ENCODE peak calls at places on chromosomes 12 and 14, in five cellular contexts. V is H1, Z is IMR-90, Q is neuronal stem cell, T is fibroblast of lung. A is an unnamed sample.

GRCh38 chr12:3896851-3897351 is 23.7 kb upstream of the PARP11 start:
- DNase-seq in T (no peak), V (no peak), Q (no peak), Z (no peak), A (no peak)

GRCh38 chr14:32078794-32079663 is 1.9 kb downstream of the ARHGAP5 start:
- DNase-seq in V (no peak), Z (peak; percentile 31), T (peak; percentile 22), Q (no peak), A (no peak)

GRCh38 chr14:35669782-35670181 is 135.8 kb downstream of the INSM2 start:
- DNase-seq in Q (no peak), V (no peak), Z (peak; percentile 87), T (peak; percentile 5), A (no peak)

GRCh38 chr14:65179918-65180724 is 77.8 kb upstream of the MAX start:
- DNase-seq in Z (peak; percentile 89), V (no peak), Q (no peak), T (peak; percentile 78), A (peak; percentile 30)

GRCh38 chr12:120013659-120014380 is 24.8 kb downstream of the BICDL1 start:
- DNase-seq in Q (no peak), Z (no peak), T (no peak), V (no peak), A (no peak)

GRCh38 chr14:36771256-36771655 is 109.6 kb downstream of the PAX9 start:
- DNase-seq in T (no peak), V (no peak), Z (no peak), Q (no peak), A (peak; percentile 27)

GRCh38 chr14:40870252-40870651 is 736.4 kb upstream of the LRFN5 start:
- DNase-seq in V (no peak), Q (no peak), T (no peak), Z (no peak), A (no peak)

GRCh38 chr14:45891417-45892080 is 638.5 kb upstream of the MIS18BP1 start:
- DNase-seq in Q (peak; percentile 8), T (no peak), V (peak; percentile 13), Z (no peak), A (peak; percentile 67)

GRCh38 chr12:120234643-120235368 is 30.7 kb downstream of the PXN start:
- DNase-seq in T (peak; percentile 99), Z (peak; percentile 97), Q (no peak), V (no peak), A (peak; percentile 74)

GRCh38 chr14:70916776-70917175 is 9.5 kb downstream of the PCNX1 start:
- DNase-seq in V (no peak), Q (no peak), Z (no peak), T (no peak), A (no peak)

GRCh38 chr12:99153283-99153682 is 494.3 kb upstream of the GARIN6 start:
- DNase-seq in Z (no peak), V (no peak), Q (no peak), T (no peak), A (no peak)

GRCh38 chr14:35221462-35221861 is 70.7 kb upstream of the PSMA6 start:
- DNase-seq in Z (peak; percentile 16), T (no peak), V (no peak), Q (no peak), A (no peak)

GRCh38 chr14:75369506-75369905 is 58.3 kb upstream of the JDP2 start:
- DNase-seq in Q (no peak), V (no peak), T (no peak), Z (no peak), A (no peak)

GRCh38 chr14:65098586-65098985 is 3.7 kb downstream of the MAX start:
- DNase-seq in T (peak; percentile 60), V (no peak), Z (peak; percentile 46), Q (no peak), A (no peak)

GRCh38 chr12:100154472-100155247 is 12.0 kb upstream of the BLTP3B start:
- DNase-seq in Z (peak; percentile 48), T (peak; percentile 56), Q (peak; percentile 51), V (peak; percentile 79), A (peak; percentile 86)

GRCh38 chr14:30125322-30125944 is 197.8 kb upstream of the PRKD1 start:
- DNase-seq in Z (no peak), V (no peak), T (no peak), Q (no peak), A (no peak)

GRCh38 chr12:122018937-122019336 is 2.7 kb upstream of the BCL7A start:
- DNase-seq in T (no peak), V (no peak), Z (no peak), Q (no peak), A (no peak)

GRCh38 chr12:119956047-119956446 is 33.0 kb upstream of the BICDL1 start:
- DNase-seq in Q (no peak), T (no peak), V (no peak), Z (no peak), A (no peak)

GRCh38 chr12:51441583-51441982 is 17.0 kb downstream of the SLC4A8 start:
- DNase-seq in V (no peak), T (peak; percentile 81), Z (peak; percentile 95), Q (no peak), A (no peak)

GRCh38 chr14:61033851-61034250 is 52.8 kb downstream of the SLC38A6 start:
- DNase-seq in Q (no peak), Z (peak; percentile 58), T (no peak), V (no peak), A (no peak)

GRCh38 chr14:106455026-106455425 is 928.6 kb downstream of the TMEM121 start:
- DNase-seq in Q (no peak), T (no peak), Z (no peak), V (no peak), A (no peak)

GRCh38 chr14:85057266-85057665 is 472.7 kb upstream of the FLRT2 start:
- DNase-seq in V (no peak), T (no peak), Z (no peak), Q (no peak), A (no peak)

GRCh38 chr12:124171231-124171985 is 123.5 kb upstream of the RFLNA start:
- DNase-seq in Z (no peak), V (no peak), Q (no peak), T (no peak), A (no peak)
- H3K9ac ChIP-seq in Z (no peak overlapping the region), V (no peak overlapping the region), Q (no peak overlapping the region), T (no peak overlapping the region), A (no peak overlapping the region)

GRCh38 chr14:69711471-69712216 is 55.3 kb upstream of the SRSF5 start:
- DNase-seq in V (no peak), Z (no peak), Q (no peak), T (no peak), A (no peak)
- H3K27ac ChIP-seq in V (peak overlapping the region; percentile 96), Z (no peak overlapping the region), Q (peak overlapping the region; percentile 98), T (no peak overlapping the region), A (peak overlapping the region; percentile 65)

GRCh38 chr14:93954900-93955891 is 21.2 kb downstream of the ASB2 start:
- DNase-seq in Z (no peak), Q (no peak), V (no peak), T (no peak), A (no peak)
- H3K4me1 ChIP-seq in Z (peaks cover 13% of the 10 kb centered on the region), Q (peaks cover 12% of the 10 kb centered on the region), V (peaks cover 14% of the 10 kb centered on the region), T (no peaks in the 10 kb centered on the region), A (no peaks in the 10 kb centered on the region)

GRCh38 chr12:89836026-89836425 is 127.4 kb upstream of the ATP2B1 start:
- DNase-seq in T (no peak), V (no peak), Z (peak; percentile 4), Q (no peak), A (no peak)
- H3K9ac ChIP-seq in T (no peak overlapping the region), V (no peak overlapping the region), Z (no peak overlapping the region), Q (no peak overlapping the region), A (no peak overlapping the region)

GRCh38 chr12:132490481-132491348 is 764 bp downstream of the FBRSL1 start:
- DNase-seq in Z (peak; percentile 20), Q (no peak), V (no peak), T (no peak), A (no peak)
- H3K27ac ChIP-seq in Z (peak overlapping the region; percentile 17), Q (no peak overlapping the region), V (no peak overlapping the region), T (no peak overlapping the region), A (peak overlapping the region; percentile 20)

GRCh38 chr12:46555379-46555778 is 182.8 kb upstream of the SLC38A2 start:
- DNase-seq in Q (no peak), T (peak; percentile 93), Z (peak; percentile 94), V (no peak), A (no peak)
- H3K4me1 ChIP-seq in Q (peaks cover 2% of the 10 kb centered on the region), T (peaks cover 18% of the 10 kb centered on the region), Z (peaks cover 15% of the 10 kb centered on the region), V (peaks cover 3% of the 10 kb centered on the region), A (no peaks in the 10 kb centered on the region)